ENCODE peak calls at places on chromosomes 2 and 18, in seven cellular contexts. S is neural crest cell, V is colonic mucosa, M is cardiac fibroblast, G is left ventricle myocardium inferior, D is testis, L is transverse colon. T is an unnamed sample.

GRCh38 chr2:176111891-176112374 is 4.6 kb upstream of the HOXD10 start:
- DNase-seq in S (no peak), V (no peak), M (no peak), G (no peak), D (no peak), L (no peak), T (no peak)

GRCh38 chr2:234329202-234329930 is 167.5 kb downstream of the ARL4C start:
- DNase-seq in S (no peak), V (peak; percentile 11), M (no peak), G (no peak), D (no peak), L (no peak), T (no peak)

GRCh38 chr2:10964076-10964812 is 52.5 kb downstream of the KCNF1 start:
- DNase-seq in S (no peak), V (no peak), M (no peak), G (no peak), D (no peak), L (no peak), T (no peak)

GRCh38 chr2:13662055-13662454 is 945.3 kb downstream of the TRIB2 start:
- DNase-seq in S (no peak), V (no peak), M (no peak), G (no peak), D (no peak), L (no peak), T (no peak)

GRCh38 chr2:1715184-1716012 is 28.9 kb downstream of the PXDN start:
- DNase-seq in S (no peak), V (no peak), M (peak; percentile 65), G (no peak), D (peak; percentile 57), L (no peak), T (no peak)

GRCh38 chr2:1140389-1141003 is 189.8 kb downstream of the SNTG2 start:
- DNase-seq in S (peak; percentile 55), V (no peak), M (no peak), G (no peak), D (peak; percentile 58), L (no peak), T (peak; percentile 70)

GRCh38 chr2:202815548-202816420 is 55.8 kb downstream of the ICA1L start:
- DNase-seq in S (no peak), V (no peak), M (peak; percentile 67), G (no peak), D (peak; percentile 64), L (no peak), T (no peak)

GRCh38 chr2:127508621-127509034 is 17.7 kb downstream of the IWS1 start:
- DNase-seq in S (no peak), V (peak; percentile 63), M (peak; percentile 96), G (peak; percentile 68), D (peak; percentile 71), L (peak; percentile 62), T (no peak)

GRCh38 chr18:51603551-51603950 is 406.1 kb upstream of the MEX3C start:
- DNase-seq in S (no peak), V (no peak), M (no peak), G (no peak), D (no peak), L (no peak), T (no peak)

GRCh38 chr2:120331903-120332302 is 14.0 kb upstream of the INHBB start:
- DNase-seq in S (no peak), V (no peak), M (no peak), G (no peak), D (no peak), L (no peak), T (no peak)

GRCh38 chr2:69514406-69514805 is 77.2 kb upstream of the NFU1 start:
- DNase-seq in S (no peak), V (no peak), M (peak; percentile 84), G (peak; percentile 31), D (no peak), L (no peak), T (no peak)

GRCh38 chr2:128654404-128654803 is 335.7 kb upstream of the HS6ST1 start:
- DNase-seq in S (no peak), V (no peak), M (no peak), G (no peak), D (no peak), L (peak; percentile 13), T (no peak)

GRCh38 chr2:193966590-193966989 is 1690.4 kb upstream of the SLC39A10 start:
- DNase-seq in S (no peak), V (no peak), M (peak; percentile 76), G (no peak), D (no peak), L (no peak), T (no peak)

GRCh38 chr2:14516844-14517243 is 115.7 kb upstream of the LRATD1 start:
- DNase-seq in S (no peak), V (no peak), M (no peak), G (no peak), D (no peak), L (no peak), T (no peak)

GRCh38 chr2:69138793-69139510 is 126.0 kb downstream of the ANTXR1 start:
- DNase-seq in S (no peak), V (peak; percentile 65), M (peak; percentile 83), G (no peak), D (no peak), L (peak; percentile 56), T (no peak)

GRCh38 chr2:23478933-23479683 is 94.1 kb downstream of the KLHL29 start:
- DNase-seq in S (no peak), V (no peak), M (no peak), G (no peak), D (no peak), L (no peak), T (no peak)

GRCh38 chr18:49510393-49511115 is 23.5 kb upstream of the C18orf32 start:
- DNase-seq in S (peak; percentile 51), V (peak; percentile 50), M (peak; percentile 67), G (no peak), D (peak; percentile 55), L (peak; percentile 45), T (peak; percentile 56)

GRCh38 chr2:97360202-97360601 is 229.5 kb downstream of the ANKRD36B start:
- DNase-seq in S (no peak), V (no peak), M (no peak), G (no peak), D (no peak), L (no peak), T (no peak)

GRCh38 chr2:64975232-64975791 is 13.9 kb upstream of the SLC1A4 start:
- DNase-seq in S (no peak), V (no peak), M (peak; percentile 59), G (peak; percentile 74), D (peak; percentile 41), L (no peak), T (no peak)

GRCh38 chr18:57091231-57091630 is 55.7 kb upstream of the BOD1L2 start:
- DNase-seq in S (no peak), V (no peak), M (no peak), G (no peak), D (no peak), L (no peak), T (no peak)

GRCh38 chr18:2823202-2823601 is 23.6 kb upstream of the EMILIN2 start:
- DNase-seq in S (no peak), V (no peak), M (no peak), G (no peak), D (no peak), L (no peak), T (no peak)

GRCh38 chr2:109364212-109364611 is 235.2 kb downstream of the SH3RF3 start:
- DNase-seq in S (no peak), V (no peak), M (no peak), G (no peak), D (no peak), L (no peak), T (no peak)

GRCh38 chr2:191625016-191625415 is 52.9 kb upstream of the NABP1 start:
- DNase-seq in S (no peak), V (no peak), M (peak; percentile 39), G (no peak), D (no peak), L (no peak), T (no peak)

GRCh38 chr2:236552586-236552985 is 17.0 kb upstream of the ACKR3 start:
- DNase-seq in S (no peak), V (no peak), M (peak; percentile 39), G (no peak), D (no peak), L (no peak), T (no peak)

DNA sequence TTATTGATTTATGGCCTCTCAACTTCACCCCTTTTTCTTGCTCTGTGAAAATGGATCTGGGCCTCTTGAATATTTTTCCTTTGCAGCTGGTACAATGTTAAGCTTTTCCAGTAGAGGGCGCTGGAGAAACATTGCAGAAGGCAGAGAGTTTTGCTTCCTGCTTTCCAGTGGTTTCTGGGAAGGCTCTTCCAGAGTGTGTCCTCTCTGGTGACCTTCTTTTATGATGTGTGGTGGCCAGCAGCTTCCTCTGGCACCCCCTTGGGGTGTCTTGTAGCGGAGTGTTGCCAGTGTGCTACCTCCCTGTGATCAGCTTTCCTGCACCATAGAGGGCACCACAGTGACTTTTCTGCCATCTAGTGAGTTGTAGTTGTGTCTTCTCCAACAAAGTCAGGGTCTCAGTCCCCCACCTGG is 25.4 kb upstream of the MGAT5 start:
- DNase-seq in S (no peak), V (peak; percentile 45), M (no peak), G (no peak), D (no peak), L (no peak), T (no peak)
- TF ChIP-seq CTCF in S (peak; percentile 51), V (peak; percentile 42), M (peak; percentile 57), G (peak; percentile 47), D (no peak), L (peak; percentile 40), T (no peak)

GRCh38 chr2:101770672-101771071 is 73.2 kb downstream of the MAP4K4 start:
- DNase-seq in S (peak; percentile 36), V (peak; percentile 56), M (peak; percentile 51), G (no peak), D (no peak), L (peak; percentile 39), T (no peak)
- TF ChIP-seq CTCF in S (peak; percentile 49), V (peak; percentile 40), M (peak; percentile 21), G (peak; percentile 50), D (no peak), L (peak; percentile 35), T (no peak)

DNA sequence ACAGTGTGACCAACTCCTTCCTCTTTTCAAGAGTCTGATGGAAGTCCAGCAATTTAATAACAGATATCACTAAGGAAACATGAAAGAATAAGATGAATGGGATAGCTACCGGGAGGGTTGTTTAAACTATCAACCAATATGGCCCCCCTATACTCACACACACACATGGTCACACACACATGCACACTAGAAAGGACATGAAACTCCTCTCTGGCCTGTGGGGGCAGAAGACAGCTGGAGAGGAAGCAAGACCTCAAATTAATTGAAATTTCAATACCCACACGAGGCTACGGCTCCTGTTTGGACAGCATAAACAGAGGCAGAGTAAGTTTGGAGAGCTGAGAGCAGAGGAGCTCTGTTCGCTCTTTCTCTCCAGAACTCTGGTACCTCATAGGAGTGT is 34.7 kb upstream of the REEP1 start:
- DNase-seq in S (no peak), V (no peak), M (no peak), G (no peak), D (no peak), L (no peak), T (no peak)
- TF ChIP-seq CTCF in S (no peak), V (no peak), M (no peak), G (no peak), D (no peak), L (no peak), T (no peak)

DNA sequence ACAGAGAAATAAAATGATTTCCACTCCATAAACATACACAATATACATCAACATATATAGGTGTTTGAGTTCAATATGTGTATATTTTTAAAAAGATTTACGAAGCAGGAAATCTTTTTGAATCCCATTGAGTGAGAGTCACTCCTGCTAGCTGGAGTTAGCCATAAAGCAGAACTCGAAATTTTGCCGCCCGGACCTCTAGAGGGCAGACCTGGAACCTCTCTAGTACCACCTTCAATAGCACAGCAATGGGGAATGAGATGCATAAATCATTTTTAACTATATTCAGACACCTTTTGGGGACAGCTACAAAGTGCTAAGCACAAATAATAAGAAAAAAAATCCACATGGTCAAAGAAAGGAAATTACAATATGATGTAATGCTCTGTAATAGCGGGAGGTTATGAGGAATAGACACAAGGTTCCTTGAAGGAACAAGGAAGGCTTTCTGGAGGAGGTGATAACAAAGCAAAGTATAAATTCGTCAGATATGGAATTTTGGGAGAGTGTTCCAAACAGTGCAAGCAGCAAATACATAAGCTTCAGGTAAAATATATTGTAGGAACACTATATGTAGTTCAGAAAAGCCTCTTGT is 533.4 kb downstream of the ERBB4 start:
- DNase-seq in S (peak; percentile 35), V (peak; percentile 20), M (peak; percentile 59), G (peak; percentile 20), D (no peak), L (no peak), T (peak; percentile 51)
- TF ChIP-seq CTCF in S (peak; percentile 69), V (no peak), M (peak; percentile 83), G (peak; percentile 61), D (no peak), L (peak; percentile 15), T (peak; percentile 63)